ENCODE peak calls at places on chromosomes 4 and X, in four cellular contexts. S is GM23338, B is cardiac muscle cell, A is skeletal muscle cell. O is an unnamed sample.

GRCh38 chrX:105462191-105462590 is 241.7 kb upstream of the TEX13A start:
- DNase-seq in S (no peak), B (peak), A (no peak), O (no peak)

GRCh38 chrX:46375831-46376230 is 169.4 kb downstream of the ZNF674 start:
- DNase-seq in S (no peak), B (no peak), A (no peak), O (no peak)

GRCh38 chr4:88429401-88429800 is 27.5 kb upstream of the HERC5 start:
- DNase-seq in S (no peak), B (no peak), A (no peak), O (no peak)

GRCh38 chr4:3791910-3792542 is 25.8 kb downstream of the ADRA2C start:
- DNase-seq in S (peak), B (peak), A (no peak), O (no peak)

GRCh38 chr4:182825003-182825402 is 92.2 kb downstream of the DCTD start:
- DNase-seq in S (no peak), B (no peak), A (no peak), O (peak)

GRCh38 chr4:7590205-7590604 is 155.5 kb upstream of the PSAPL1 start:
- DNase-seq in S (no peak), B (no peak), A (no peak), O (no peak)

GRCh38 chr4:104942990-104943758 is 203.5 kb upstream of the TET2 start:
- DNase-seq in S (no peak), B (peak), A (no peak), O (no peak)

GRCh38 chr4:135269125-135269772 is 1067.7 kb upstream of the PABPC4L start:
- DNase-seq in S (no peak), B (no peak), A (no peak), O (no peak)

GRCh38 chrX:40644821-40645358 is 2.5 kb downstream of the CXorf38 start:
- DNase-seq in S (no peak), B (peak), A (no peak), O (no peak)

GRCh38 chr4:88802585-88803285 is 105.1 kb upstream of the NAP1L5 start:
- DNase-seq in S (no peak), B (no peak), A (no peak), O (no peak)

GRCh38 chr4:165343353-165344191 is 16.1 kb downstream of the MSMO1 start:
- DNase-seq in S (peak), B (no peak), A (no peak), O (no peak)

GRCh38 chr4:174375422-174375821 is 91.7 kb downstream of the CEP44 start:
- DNase-seq in S (peak), B (no peak), A (no peak), O (no peak)

GRCh38 chrX:154444001-154444754 is at the start of gene FAM50A:
- DNase-seq in S (peak), B (peak), A (no peak), O (no peak)

GRCh38 chrX:134573683-134574035 is 84.6 kb downstream of the PLAC1 start:
- DNase-seq in S (no peak), B (no peak), A (no peak), O (no peak)

GRCh38 chr4:183098080-183098722 is 856 bp upstream of the WWC2 start:
- DNase-seq in S (peak), B (peak), A (no peak), O (peak)

GRCh38 chr4:38661371-38661770 is 2.6 kb upstream of the KLF3 start:
- DNase-seq in S (no peak), B (no peak), A (no peak), O (no peak)

GRCh38 chrX:103464071-103464773 is 55.1 kb downstream of the RAB40A start:
- DNase-seq in S (peak), B (peak), A (no peak), O (no peak)

GRCh38 chr4:174320501-174321199 is 36.9 kb downstream of the CEP44 start:
- DNase-seq in S (no peak), B (no peak), A (no peak), O (no peak)

GRCh38 chrX:17374619-17375360 is at the start of gene NHS:
- DNase-seq in S (peak), B (peak), A (no peak), O (peak)

GRCh38 chr4:61064636-61065035 is 135.5 kb upstream of the ADGRL3 start:
- DNase-seq in S (no peak), B (no peak), A (peak), O (no peak)

GRCh38 chr4:53619431-53619830 is 28.1 kb upstream of the LNX1 start:
- DNase-seq in S (no peak), B (no peak), A (no peak), O (no peak)

GRCh38 chrX:130174051-130174704 is 2.4 kb downstream of the RAB33A start:
- DNase-seq in S (no peak), B (peak), A (no peak), O (no peak)

O was measured in RWPE2.